ENCODE peak calls at places on chromosomes 12 and 14, in seven cellular contexts. H is SK-N-SH, Q is HepG2, P is K562, O is GM12891, G is GM12878, F is H1. V is an unnamed sample.

GRCh38 chr14:85252011-85252410 is 277.9 kb upstream of the FLRT2 start:
- DNase-seq in H (no peak), Q (no peak), P (no peak), O (no peak), G (no peak), F (no peak), V (no peak)

GRCh38 chr14:28966416-28967233 is 200.0 kb downstream of the FOXG1 start:
- DNase-seq in H (no peak), Q (no peak), P (no peak), O (no peak), G (no peak), F (no peak), V (no peak)

GRCh38 chr12:124906606-124907261 is 7.7 kb downstream of the UBC start:
- DNase-seq in H (peak), Q (peak), P (peak), O (peak), G (peak), F (no peak), V (no peak)

GRCh38 chr14:74488788-74489397 is 4.2 kb downstream of the NPC2 start:
- DNase-seq in H (no peak), Q (no peak), P (no peak), O (no peak), G (no peak), F (no peak), V (no peak)

GRCh38 chr14:105484069-105484996 is 2.4 kb upstream of the CRIP1 start:
- DNase-seq in H (no peak), Q (no peak), P (no peak), O (no peak), G (no peak), F (no peak), V (no peak)

GRCh38 chr12:69886101-69886500 is 61.1 kb downstream of the MYRFL start:
- DNase-seq in H (no peak), Q (no peak), P (no peak), O (no peak), G (no peak), F (no peak), V (no peak)

GRCh38 chr14:101086926-101087325 is 183.4 kb upstream of the RTL1 start:
- DNase-seq in H (no peak), Q (no peak), P (no peak), O (no peak), G (no peak), F (no peak), V (no peak)

GRCh38 chr12:18462437-18462836 is 201.1 kb downstream of the PIK3C2G start:
- DNase-seq in H (no peak), Q (no peak), P (no peak), O (no peak), G (no peak), F (no peak), V (no peak)

GRCh38 chr12:40141996-40142395 is 36.1 kb upstream of the SLC2A13 start:
- DNase-seq in H (no peak), Q (no peak), P (no peak), O (no peak), G (no peak), F (no peak), V (no peak)

GRCh38 chr12:84553331-84554117 is 359.1 kb downstream of the SLC6A15 start:
- DNase-seq in H (no peak), Q (no peak), P (no peak), O (no peak), G (no peak), F (no peak), V (no peak)

GRCh38 chr14:101463566-101464171 is 97.6 kb upstream of the DIO3 start:
- DNase-seq in H (no peak), Q (no peak), P (no peak), O (no peak), G (no peak), F (no peak), V (no peak)

GRCh38 chr14:49971156-49972141 is 78.6 kb downstream of the ARF6 start:
- DNase-seq in H (no peak), Q (no peak), P (no peak), O (peak), G (peak), F (no peak), V (peak)

GRCh38 chr14:35144029-35144428 is 21.7 kb downstream of the PRORP start:
- DNase-seq in H (no peak), Q (peak), P (no peak), O (no peak), G (no peak), F (no peak), V (no peak)

GRCh38 chr14:71725802-71726638 is 206.2 kb upstream of the RGS6 start:
- DNase-seq in H (no peak), Q (no peak), P (no peak), O (no peak), G (no peak), F (no peak), V (no peak)

GRCh38 chr14:71320107-71320733 is 413.0 kb downstream of the PCNX1 start:
- DNase-seq in H (peak), Q (peak), P (peak), O (peak), G (peak), F (peak), V (peak)

GRCh38 chr14:94079891-94080605 is 954 bp downstream of the DDX24 start:
- DNase-seq in H (no peak), Q (peak), P (no peak), O (no peak), G (no peak), F (no peak), V (no peak)

GRCh38 chr12:88559772-88560171 is 20.5 kb downstream of the KITLG start:
- DNase-seq in H (no peak), Q (no peak), P (no peak), O (no peak), G (no peak), F (no peak), V (no peak)

GRCh38 chr14:77158175-77158908 is 16.8 kb upstream of the ZDHHC22 start:
- DNase-seq in H (peak), Q (no peak), P (peak), O (no peak), G (no peak), F (no peak), V (no peak)

GRCh38 chr14:77124345-77125274 is 17.0 kb downstream of the ZDHHC22 start:
- DNase-seq in H (peak), Q (no peak), P (peak), O (peak), G (no peak), F (no peak), V (peak)

GRCh38 chr12:46269429-46270241 is 792 bp upstream of the SLC38A1 start:
- DNase-seq in H (no peak), Q (no peak), P (no peak), O (peak), G (no peak), F (no peak), V (peak)

GRCh38 chr12:44640831-44641230 is 235.3 kb downstream of the NELL2 start:
- DNase-seq in H (no peak), Q (no peak), P (no peak), O (no peak), G (no peak), F (no peak), V (no peak)

GRCh38 chr12:10384191-10384590 is 5.7 kb downstream of the KLRK1 start:
- DNase-seq in H (no peak), Q (no peak), P (no peak), O (no peak), G (no peak), F (no peak), V (no peak)

GRCh38 chr12:65741662-65742480 is 82.4 kb upstream of the HMGA2 start:
- DNase-seq in H (peak), Q (peak), P (peak), O (peak), G (no peak), F (no peak), V (no peak)

GRCh38 chr12:109861689-109862314 is 18.5 kb downstream of the GLTP start:
- DNase-seq in H (no peak), Q (peak), P (no peak), O (no peak), G (no peak), F (no peak), V (no peak)

GRCh38 chr14:38367922-38368321 is 112.0 kb upstream of the CLEC14A start:
- DNase-seq in H (no peak), Q (no peak), P (no peak), O (no peak), G (no peak), F (no peak), V (no peak)

GRCh38 chr12:27969901-27970390 is 2.6 kb downstream of the PTHLH start:
- DNase-seq in H (no peak), Q (peak), P (peak), O (peak), G (peak), F (no peak), V (peak)

GRCh38 chr14:68819260-68819691 is 26.4 kb upstream of the ZFP36L1 start:
- DNase-seq in H (peak), Q (no peak), P (peak), O (no peak), G (no peak), F (no peak), V (no peak)
- TF ChIP-seq POLR2AphosphoS5 in H (no peak), Q (no peak), P (no peak), O (no peak), G (no peak), F (no peak), V (no peak)

GRCh38 chr12:52876371-52876770 is 27.6 kb upstream of the KRT78 start:
- DNase-seq in H (no peak), Q (no peak), P (no peak), O (no peak), G (no peak), F (no peak), V (no peak)

GRCh38 chr12:52879394-52880351 is 25.2 kb downstream of the KRT8 start:
- DNase-seq in H (peak), Q (peak), P (peak), O (peak), G (no peak), F (no peak), V (peak)

GRCh38 chr12:52874573-52875435 is 26.0 kb upstream of the KRT78 start:
- DNase-seq in H (no peak), Q (no peak), P (no peak), O (no peak), G (no peak), F (no peak), V (no peak)

GRCh38 chr12:52878507-52879393 is 26.1 kb downstream of the KRT8 start:
- DNase-seq in H (no peak), Q (no peak), P (no peak), O (no peak), G (no peak), F (no peak), V (no peak)

DNA sequence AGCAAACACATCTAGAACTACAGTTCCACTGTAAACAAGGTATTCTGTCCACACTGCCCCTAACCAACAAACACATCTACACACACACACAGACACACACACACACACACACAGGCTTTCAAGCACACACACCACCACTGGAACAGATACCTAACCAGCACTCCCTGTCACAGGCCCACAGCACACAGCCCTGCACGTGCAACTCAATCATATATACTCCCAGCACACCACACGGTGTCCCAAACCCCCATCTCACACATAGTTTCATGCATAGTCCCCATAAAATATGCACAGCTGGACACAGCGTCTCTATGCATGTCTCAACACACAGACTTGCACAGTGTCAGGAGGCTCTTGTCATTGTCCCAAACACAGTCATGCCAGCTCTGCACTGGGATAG is 27.6 kb downstream of the KRT8 start:
- DNase-seq in H (no peak), Q (no peak), P (no peak), O (no peak), G (no peak), F (no peak), V (no peak)
- TF ChIP-seq TAF1 in H (no peak), Q (no peak), P (no peak), O (no peak), G (no peak), F (no peak), V (no peak)

GRCh38 chr14:23365353-23366162 is 586 bp upstream of the EFS start:
- DNase-seq in H (peak), Q (no peak), P (no peak), O (no peak), G (no peak), F (no peak), V (no peak)

GRCh38 chr14:23362200-23362599 is 2.8 kb downstream of the EFS start:
- DNase-seq in H (no peak), Q (peak), P (no peak), O (no peak), G (no peak), F (no peak), V (no peak)

GRCh38 chr14:23366163-23366921 is 1.4 kb upstream of the EFS start:
- DNase-seq in H (peak), Q (no peak), P (peak), O (no peak), G (no peak), F (no peak), V (no peak)

GRCh38 chr14:23364604-23365352 is at the start of gene EFS:
- DNase-seq in H (peak), Q (no peak), P (no peak), O (no peak), G (no peak), F (no peak), V (no peak)

DNA sequence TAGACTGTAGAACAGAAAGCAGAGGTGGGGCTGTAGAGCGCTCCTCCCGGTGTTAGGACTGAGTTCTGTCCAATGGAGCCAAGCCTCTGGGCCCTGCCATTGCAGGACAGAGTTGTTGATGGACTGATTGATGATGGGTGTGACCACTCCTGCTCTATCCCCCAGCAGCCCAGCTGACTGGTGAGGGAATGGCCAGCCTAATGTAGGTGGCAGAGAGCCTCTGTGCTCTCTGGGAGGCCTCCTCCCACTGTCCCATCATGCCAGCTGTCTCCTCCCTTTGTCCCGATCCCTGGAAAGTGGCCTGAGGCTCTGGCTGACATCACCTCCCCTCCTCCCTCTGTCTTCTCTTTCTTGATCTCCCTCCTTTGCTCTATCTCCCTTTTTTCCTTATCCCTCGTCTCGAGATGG is 804 bp downstream of the EFS start:
- DNase-seq in H (peak), Q (no peak), P (peak), O (no peak), G (no peak), F (no peak), V (no peak)
- TF ChIP-seq POLR2AphosphoS5 in H (no peak), Q (no peak), P (no peak), O (no peak), G (no peak), F (no peak), V (no peak)

DNA sequence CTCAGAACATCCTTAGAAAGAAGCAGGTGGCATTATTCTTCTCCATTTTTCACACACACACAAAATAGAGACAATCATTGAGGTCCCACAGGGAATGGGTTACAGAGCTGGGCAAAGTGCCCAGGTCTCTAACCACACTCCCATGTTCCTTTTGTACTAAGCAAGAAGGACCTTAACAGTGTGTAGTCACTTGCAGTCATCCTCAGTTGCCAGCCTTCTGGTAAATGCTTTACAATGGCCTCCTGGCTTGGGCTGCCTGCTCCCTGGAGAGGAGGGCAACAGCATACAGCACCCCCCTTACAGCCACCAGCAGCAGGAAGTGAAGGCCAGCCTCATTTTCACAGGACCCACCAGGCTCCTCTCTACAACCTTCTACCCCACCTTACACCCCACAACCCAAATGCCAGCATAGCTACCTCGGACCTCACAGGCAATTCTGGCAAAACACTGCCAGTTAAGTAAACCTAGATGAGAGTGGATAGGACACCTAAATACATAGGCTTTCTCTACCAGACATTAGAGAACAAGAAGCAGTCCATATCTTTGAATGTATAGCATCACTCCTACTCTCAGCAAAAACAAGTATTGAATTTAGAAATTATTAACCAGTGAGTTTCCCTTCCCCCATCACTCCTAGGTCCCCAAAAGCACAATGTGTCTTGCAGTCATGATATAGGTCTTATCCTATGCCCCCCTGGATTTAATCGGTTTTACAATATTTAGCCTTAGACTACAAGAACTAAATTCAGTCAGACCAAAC is 88.1 kb downstream of the PPP2R5E start:
- DNase-seq in H (no peak), Q (no peak), P (no peak), O (no peak), G (no peak), F (no peak), V (no peak)
- TF ChIP-seq TAF1 in H (no peak), Q (no peak), P (no peak), O (no peak), G (no peak), F (no peak), V (no peak)

DNA sequence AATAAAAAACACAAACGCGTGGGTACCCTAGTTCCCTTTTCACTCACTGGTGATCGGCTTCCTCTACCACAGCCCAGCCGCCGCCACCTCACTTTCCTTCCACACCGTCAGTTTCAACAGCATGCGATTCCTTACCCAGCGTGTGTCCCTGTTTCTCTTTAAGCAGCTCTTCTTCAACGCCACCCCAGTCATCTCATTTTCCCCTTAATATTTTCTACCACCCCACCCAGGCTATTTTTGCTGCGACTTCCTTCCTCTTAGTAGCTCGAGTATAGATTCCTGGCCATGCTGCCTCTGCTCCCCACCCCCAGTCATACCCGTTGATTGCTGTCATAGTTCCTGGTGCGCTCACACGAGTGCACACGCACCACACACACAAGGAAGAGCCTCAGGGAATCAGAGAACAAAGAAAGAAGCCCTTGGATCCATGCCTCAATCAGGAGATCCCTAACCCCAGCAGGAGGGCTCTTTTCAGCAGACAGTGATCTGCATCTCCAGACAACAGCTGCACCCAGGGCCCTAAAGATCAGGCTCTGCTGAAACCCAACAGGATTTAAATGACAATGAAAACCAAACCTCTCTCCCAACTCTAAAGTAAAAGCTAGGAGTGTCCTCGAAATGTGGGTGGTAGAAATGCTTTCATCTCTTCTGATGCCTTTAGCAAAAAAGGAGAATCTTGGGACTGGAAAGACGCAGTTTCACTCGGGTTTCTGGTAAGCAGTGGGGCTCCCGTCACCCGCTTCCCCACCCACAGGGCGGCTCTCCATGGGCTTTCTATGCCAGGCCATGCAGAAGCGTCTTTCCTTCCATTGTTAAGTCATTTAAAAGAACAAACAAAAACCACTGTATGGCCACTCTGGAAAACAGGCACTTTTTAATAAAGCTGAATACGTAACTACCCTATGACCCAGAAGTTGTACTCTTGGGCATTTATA is 23.8 kb downstream of the VPS37B start:
- DNase-seq in H (peak), Q (no peak), P (no peak), O (no peak), G (peak), F (peak), V (peak)
- TF ChIP-seq POLR2AphosphoS5 in H (no peak), Q (no peak), P (no peak), O (no peak), G (no peak), F (peak), V (no peak)

DNA sequence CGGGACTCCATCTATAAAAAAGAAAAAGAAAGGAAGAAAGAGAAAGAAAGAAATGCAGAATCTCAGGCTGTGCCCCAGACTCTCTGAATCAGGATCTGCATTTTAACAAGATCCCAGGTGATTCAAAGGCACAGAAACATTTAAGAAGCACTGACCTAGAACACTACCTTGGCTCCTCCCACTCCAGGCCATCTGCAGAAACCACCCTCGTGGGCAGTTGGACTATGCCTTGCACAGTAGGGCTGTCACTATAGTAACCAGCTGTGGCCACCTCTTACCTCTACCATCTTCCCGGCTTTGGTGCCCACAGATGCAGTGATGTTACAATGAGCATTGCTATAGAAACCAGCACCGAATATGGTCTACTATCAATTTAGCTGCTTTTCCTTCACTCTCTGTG is 110.9 kb upstream of the PWP1 start:
- DNase-seq in H (no peak), Q (no peak), P (no peak), O (no peak), G (no peak), F (no peak), V (no peak)
- TF ChIP-seq TAF1 in H (no peak), Q (no peak), P (no peak), O (no peak), G (no peak), F (no peak), V (no peak)